ENCODE peak calls at places on chromosomes 4 and X, in four cellular contexts. U is uterus; A is CD8-positive, alpha-beta T cell; B is HCT116. J is an unnamed sample. For H3K4me1, the result is how much of the 10 kb centered on the place peaks cover.

GRCh38 chrX:136906921-136907510 is 26.5 kb upstream of the RBMX start:
- DNase-seq in U (no peak), B (no peak), A (no peak), J (no peak)

GRCh38 chr4:608236-608635 is 17.1 kb upstream of the PDE6B start:
- DNase-seq in A (no peak), U (no peak), B (no peak), J (no peak)

GRCh38 chr4:181677203-181677602 is 566.0 kb upstream of the TENM3 start:
- DNase-seq in U (no peak), B (no peak), A (no peak), J (no peak)

GRCh38 chr4:61085534-61085933 is 114.6 kb upstream of the ADGRL3 start:
- DNase-seq in B (no peak), U (no peak), A (no peak), J (no peak)

GRCh38 chr4:183272384-183272783 is 47.7 kb downstream of the CLDN22 start:
- DNase-seq in B (no peak), A (no peak), U (no peak), J (no peak)

GRCh38 chr4:128524311-128524710 is 236.7 kb upstream of the PGRMC2 start:
- DNase-seq in B (peak), U (peak), A (no peak), J (no peak)

GRCh38 chr4:30667919-30668318 is 52.2 kb upstream of the PCDH7 start:
- DNase-seq in A (no peak), U (no peak), B (no peak), J (no peak)

GRCh38 chrX:130994671-130995070 is 63.5 kb upstream of the ARHGAP36 start:
- DNase-seq in U (no peak), A (no peak), B (no peak), J (no peak)

GRCh38 chr4:72500214-72500613 is 68.8 kb downstream of the ADAMTS3 start:
- DNase-seq in B (no peak), A (no peak), U (no peak), J (no peak)

GRCh38 chr4:154595807-154596206 is 5.3 kb upstream of the FGA start:
- DNase-seq in U (no peak), A (no peak), B (no peak), J (no peak)

GRCh38 chr4:185128272-185129119 is 14.6 kb upstream of the SLC25A4 start:
- DNase-seq in U (peak), B (no peak), A (peak), J (no peak)

GRCh38 chrX:71256051-71256450 is 2.1 kb upstream of the ZMYM3 start:
- DNase-seq in U (no peak), A (no peak), B (no peak), J (no peak)

GRCh38 chrX:36963852-36964251 is 44.3 kb upstream of the FAM47C start:
- DNase-seq in A (no peak), B (no peak), U (no peak), J (no peak)

GRCh38 chr4:147830102-147830463 is 98.2 kb downstream of the ARHGAP10 start:
- DNase-seq in U (no peak), B (no peak), A (no peak), J (no peak)

GRCh38 chrX:78119521-78120227 is 15.6 kb downstream of the PGK1 start:
- DNase-seq in B (no peak), U (no peak), A (no peak), J (no peak)

GRCh38 chr4:661856-662761 is 12.0 kb downstream of the ATP5ME start:
- DNase-seq in A (no peak), U (no peak), B (no peak), J (no peak)

GRCh38 chr4:185931986-185932385 is 120.0 kb upstream of the SORBS2 start:
- DNase-seq in B (no peak), A (no peak), U (no peak), J (no peak)

GRCh38 chrX:44344687-44345086 is 1.2 kb upstream of the EFHC2 start:
- DNase-seq in U (no peak), A (peak), B (no peak), J (peak)

GRCh38 chrX:44343412-44343942 is at the start of gene EFHC2:
- DNase-seq in B (no peak), A (peak), U (peak), J (peak)

GRCh38 chrX:44342866-44343265 is 606 bp downstream of the EFHC2 start:
- DNase-seq in B (no peak), A (no peak), U (no peak), J (no peak)

GRCh38 chrX:44338361-44338760 is 5.1 kb downstream of the EFHC2 start:
- DNase-seq in U (no peak), B (no peak), A (no peak), J (no peak)

GRCh38 chrX:44344194-44344593 is 722 bp upstream of the EFHC2 start:
- DNase-seq in U (peak), A (peak), B (no peak), J (peak)
- H3K4me3 ChIP-seq in U (no peak), A (peak), B (no peak), J (peak)

DNA sequence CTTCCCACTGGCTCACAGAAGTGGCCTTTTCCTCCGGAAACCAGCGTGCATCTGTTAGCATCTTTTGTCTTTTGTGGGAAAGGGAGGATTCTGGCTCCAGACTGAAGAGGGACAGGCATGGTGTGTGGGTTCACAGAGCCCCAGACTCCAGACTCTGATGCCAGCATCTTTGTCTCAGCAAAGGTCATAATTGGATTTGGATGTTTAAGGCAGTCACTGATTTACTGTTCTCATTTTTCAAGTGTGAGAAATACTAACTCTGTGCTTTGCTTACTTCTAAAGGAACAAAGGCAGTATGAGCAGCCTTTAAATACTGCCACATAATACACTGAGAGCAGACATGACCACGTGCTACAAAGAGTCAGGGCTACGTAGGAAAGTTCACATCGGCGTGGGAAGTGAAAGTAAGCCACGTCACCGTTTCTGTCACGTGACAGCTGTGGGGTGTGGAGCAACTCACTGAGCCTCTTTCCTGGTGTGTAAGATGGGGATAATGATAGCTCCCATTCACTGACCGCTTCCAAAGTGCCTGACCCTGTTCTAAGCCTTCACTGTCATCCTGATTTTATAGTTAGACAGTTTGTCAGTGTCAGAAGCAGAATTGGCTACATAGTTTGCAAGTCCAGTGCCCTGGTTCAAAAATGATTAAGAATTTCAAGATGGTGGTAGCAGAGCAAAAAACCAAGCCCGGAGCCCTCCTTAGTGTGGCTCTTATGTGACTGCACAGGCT is 24.8 kb upstream of the TMSB4X start:
- DNase-seq in B (no peak), U (peak), A (peak), J (peak)
- H3K4me1 ChIP-seq in B (under half), U (under half), A (half or more), J (half or more)

GRCh38 chr4:48369771-48370170 is 28.4 kb downstream of the SLAIN2 start:
- DNase-seq in U (no peak), B (no peak), A (no peak), J (no peak)
- H3K4me3 ChIP-seq in U (no peak), B (no peak), A (no peak), J (no peak)

DNA sequence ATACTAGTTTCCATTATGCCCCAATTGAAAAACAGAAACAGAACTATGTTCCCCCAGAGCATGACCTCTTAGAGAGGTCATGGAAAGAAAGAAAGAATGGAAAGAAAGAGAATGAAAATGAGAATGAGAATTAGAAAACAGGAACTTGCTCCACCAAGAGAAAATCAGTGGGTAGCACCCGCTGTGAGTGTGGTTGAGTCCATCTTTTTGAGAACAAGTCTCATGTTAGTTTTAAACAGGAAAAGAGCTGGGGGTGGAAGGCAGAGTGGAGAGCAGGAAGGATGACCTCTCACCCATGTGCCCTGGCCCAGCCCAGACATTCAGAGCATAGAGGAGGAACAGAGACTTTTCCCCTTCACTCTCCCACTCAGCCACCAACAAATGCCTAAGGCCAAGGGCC is 4.9 kb downstream of the GSX2 start:
- DNase-seq in U (no peak), A (no peak), B (no peak), J (no peak)
- H3K4me1 ChIP-seq in U (under half), A (under half), B (under half), J (under half)

GRCh38 chrX:23515028-23515427 is 152.3 kb upstream of the PRDX4 start:
- DNase-seq in B (no peak), A (no peak), U (no peak), J (no peak)

GRCh38 chrX:23509256-23509655 is 158.0 kb upstream of the PRDX4 start:
- DNase-seq in B (no peak), A (no peak), U (no peak), J (no peak)

GRCh38 chrX:23511783-23512182 is 155.5 kb upstream of the PRDX4 start:
- DNase-seq in U (no peak), A (no peak), B (no peak), J (no peak)

GRCh38 chrX:23514082-23514481 is 153.2 kb upstream of the PRDX4 start:
- DNase-seq in A (no peak), U (no peak), B (no peak), J (no peak)

DNA sequence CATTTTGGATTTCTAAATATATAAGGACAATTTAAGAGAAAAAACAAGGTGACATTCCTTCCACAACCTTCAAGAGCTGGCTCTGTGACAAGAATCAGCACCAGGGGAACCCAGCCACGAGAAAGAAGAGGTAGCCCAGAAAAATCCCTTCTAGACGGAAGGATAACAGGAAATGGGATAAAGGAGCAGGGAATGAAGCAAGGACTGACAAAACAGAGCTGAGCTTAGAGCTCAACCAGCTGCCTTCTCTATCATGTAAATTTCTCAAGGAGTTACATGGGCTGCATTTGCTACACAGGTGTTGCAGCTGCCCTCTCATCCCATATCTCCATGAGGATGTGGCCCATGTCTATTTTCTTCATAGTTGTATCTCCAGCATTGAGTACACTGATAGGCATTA is 154.2 kb upstream of the PRDX4 start:
- DNase-seq in A (no peak), B (no peak), U (no peak), J (no peak)
- H3K4me3 ChIP-seq in A (no peak), B (no peak), U (no peak), J (no peak)

DNA sequence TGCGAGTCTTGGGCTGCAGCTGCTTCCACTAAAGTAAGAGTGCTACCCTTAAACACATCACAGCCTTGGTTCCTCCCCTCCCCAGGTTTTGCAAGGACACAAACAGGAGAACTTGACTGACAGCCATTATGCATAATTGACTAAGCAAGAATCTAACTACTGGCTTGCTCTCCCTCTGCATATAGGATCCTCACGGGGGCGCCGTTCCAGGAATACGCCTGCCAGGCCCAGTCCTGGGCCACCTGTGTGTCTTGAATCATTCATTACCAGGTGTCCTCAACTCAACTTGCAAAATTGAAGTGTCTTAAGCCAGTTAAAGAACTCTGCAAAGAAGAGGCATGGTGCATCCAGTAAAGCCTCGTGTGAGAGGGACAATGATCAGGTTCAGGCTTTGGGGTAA is 273.3 kb upstream of the HS3ST1 start:
- DNase-seq in B (no peak), U (no peak), A (no peak), J (no peak)
- H3K4me1 ChIP-seq in B (half or more), U (under half), A (under half), J (under half)

J was measured in effector memory CD4-positive, alpha-beta T cell.